ENCODE peak calls at places on chromosomes 12 and 14, in six cellular contexts. I is GM04504, J is cardiac muscle cell, B is EL, L is neuronal stem cell, X is M059J. C is an unnamed sample.

GRCh38 chr14:33916663-33917565 is 34.0 kb downstream of the EGLN3 start:
- DNase-seq in X (peak), I (no peak), L (no peak), B (peak), J (no peak), C (peak)

GRCh38 chr14:75174066-75174465 is 2.3 kb downstream of the TMED10 start:
- DNase-seq in B (no peak), X (no peak), L (no peak), I (no peak), J (no peak), C (no peak)

GRCh38 chr12:49126852-49127763 is 4.1 kb downstream of the TUBA1B start:
- DNase-seq in X (peak), I (no peak), L (no peak), J (no peak), B (peak), C (no peak)

GRCh38 chr14:89672636-89673279 is 255.7 kb upstream of the FOXN3 start:
- DNase-seq in B (no peak), J (peak), X (no peak), I (no peak), L (no peak), C (no peak)

GRCh38 chr14:32508281-32508680 is 179.2 kb downstream of the AKAP6 start:
- DNase-seq in B (peak), I (no peak), L (no peak), X (no peak), J (no peak), C (no peak)

GRCh38 chr14:64137657-64138290 is 156.4 kb downstream of the ESR2 start:
- DNase-seq in J (peak), B (no peak), L (no peak), I (no peak), X (peak), C (no peak)

GRCh38 chr14:33674716-33675115 is 276.2 kb downstream of the EGLN3 start:
- DNase-seq in B (no peak), X (no peak), J (no peak), L (no peak), I (no peak), C (no peak)

GRCh38 chr14:75234173-75234855 is 44.3 kb upstream of the FOS start:
- DNase-seq in L (no peak), I (no peak), J (no peak), X (peak), B (peak), C (peak)

GRCh38 chr14:33564774-33565630 is 385.9 kb downstream of the EGLN3 start:
- DNase-seq in X (peak), L (no peak), B (peak), J (no peak), I (no peak), C (peak)

GRCh38 chr14:37056473-37056872 is 115.9 kb downstream of the SLC25A21 start:
- DNase-seq in X (peak), J (no peak), L (no peak), I (peak), B (peak), C (peak)

C was measured in smooth muscle cell of the brain vasculature.